ENCODE peak calls at places on chromosomes 13 and 19, in four cellular contexts. P is HepG2, M is K562, A is H1. S is an unnamed sample.

GRCh38 chr13:110262494-110262893 is 44.5 kb downstream of the COL4A1 start:
- DNase-seq in M (no peak), P (no peak), A (no peak), S (no peak)

GRCh38 chr19:47806435-47806834 is 2.1 kb upstream of the TPRX1 start:
- DNase-seq in P (no peak), M (no peak), A (no peak), S (no peak)

GRCh38 chr19:34985249-34986022 is 14.7 kb upstream of the GRAMD1A start:
- DNase-seq in M (no peak), P (no peak), A (no peak), S (no peak)

GRCh38 chr13:74770361-74770760 is 636.2 kb upstream of the KLF12 start:
- DNase-seq in A (no peak), M (no peak), P (no peak), S (no peak)

GRCh38 chr19:56477429-56478338 is 539 bp upstream of the ZNF667 start:
- DNase-seq in A (peak; percentile 39), P (no peak), M (peak; percentile 16), S (no peak)

GRCh38 chr19:28454083-28454482 is 758.9 kb downstream of the UQCRFS1 start:
- DNase-seq in P (no peak), M (no peak), A (no peak), S (no peak)

GRCh38 chr13:107817652-107818287 is 397.6 kb downstream of the LIG4 start:
- DNase-seq in P (no peak), A (no peak), M (no peak), S (no peak)

GRCh38 chr19:29966594-29967249 is 24.7 kb downstream of the URI1 start:
- DNase-seq in A (no peak), P (peak; percentile 10), M (no peak), S (no peak)

GRCh38 chr19:29715695-29716581 is 877 bp upstream of the C19orf12 start:
- DNase-seq in A (no peak), M (no peak), P (peak; percentile 38), S (no peak)

GRCh38 chr13:25118371-25118770 is 22.4 kb downstream of the PABPC3 start:
- DNase-seq in A (no peak), M (no peak), P (no peak), S (no peak)

GRCh38 chr13:109818136-109818535 is 31.8 kb upstream of the IRS2 start:
- DNase-seq in A (no peak), P (no peak), M (no peak), S (no peak)

GRCh38 chr19:10106100-10106936 is at the start of gene PPAN:
- DNase-seq in M (peak; percentile 95), A (peak; percentile 90), P (peak; percentile 95), S (peak; percentile 93)

GRCh38 chr13:73765651-73766384 is 368.4 kb downstream of the KLF12 start:
- DNase-seq in M (no peak), A (no peak), P (peak; percentile 75), S (no peak)

GRCh38 chr19:48480476-48481190 is 11.5 kb downstream of the CYTH2 start:
- DNase-seq in A (no peak), M (no peak), P (no peak), S (no peak)

GRCh38 chr13:19159761-19160420 is 21.7 kb downstream of the TUBA3C start:
- DNase-seq in M (no peak), A (no peak), P (no peak), S (no peak)

GRCh38 chr19:43532571-43532961 is 422 bp upstream of the ZNF575 start:
- DNase-seq in A (no peak), M (no peak), P (no peak), S (no peak)

DNA sequence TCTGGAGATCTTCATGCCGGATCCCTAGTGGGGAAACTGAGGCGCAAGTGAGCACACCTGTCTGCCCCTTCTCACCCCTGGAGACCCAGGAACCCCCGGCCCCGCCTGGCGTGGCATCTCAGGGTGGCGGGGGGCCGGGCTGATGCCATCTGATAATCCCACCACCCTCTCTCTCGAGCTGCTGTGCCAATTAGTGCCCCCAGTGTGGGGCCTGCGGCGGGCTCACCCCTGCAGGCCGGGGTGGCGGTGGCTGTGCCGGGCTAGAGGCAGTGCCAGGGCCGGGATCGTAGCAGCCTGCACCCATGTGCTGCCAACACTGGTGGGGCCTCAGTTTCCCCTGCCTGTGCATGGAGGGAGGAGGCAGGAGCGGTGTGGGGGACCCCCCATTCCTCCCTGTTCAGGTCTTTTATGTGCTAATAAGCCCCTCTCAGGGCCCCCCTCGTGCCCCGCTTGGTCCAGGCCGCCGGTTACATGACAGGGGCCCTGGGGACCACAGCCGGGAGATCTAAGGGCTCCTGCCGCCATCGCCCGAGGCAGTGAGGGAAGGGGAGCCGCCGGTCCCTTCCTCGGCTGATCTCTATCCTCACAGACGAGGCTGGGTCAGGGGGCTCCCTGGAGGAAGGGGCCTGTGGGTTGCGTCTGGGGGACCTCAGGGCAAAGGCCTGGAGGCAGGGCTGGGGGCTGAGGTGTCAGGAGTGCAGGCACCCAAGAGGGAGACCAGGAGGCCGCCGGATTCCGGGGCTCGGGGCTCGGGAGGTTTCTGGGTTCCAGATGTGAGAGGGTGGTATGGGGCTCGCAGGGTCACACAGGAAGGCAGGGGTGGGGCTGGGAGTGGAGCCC is 8.3 kb downstream of the EFNA2 start:
- DNase-seq in M (no peak), A (no peak), P (no peak), S (no peak)
- TF ChIP-seq SRF in M (no peak), A (no peak), P (no peak), S (no peak)

GRCh38 chr19:2240881-2241760 is 4.5 kb downstream of the SF3A2 start:
- DNase-seq in M (no peak), P (no peak), A (no peak), S (no peak)

GRCh38 chr19:2239173-2239572 is 2.5 kb downstream of the SF3A2 start:
- DNase-seq in P (no peak), A (no peak), M (no peak), S (no peak)

GRCh38 chr19:2242092-2242537 is 5.5 kb downstream of the SF3A2 start:
- DNase-seq in P (peak; percentile 77), A (no peak), M (no peak), S (no peak)

GRCh38 chr19:2237869-2238153 is 1.2 kb downstream of the SF3A2 start:
- DNase-seq in P (no peak), A (no peak), M (no peak), S (no peak)

DNA sequence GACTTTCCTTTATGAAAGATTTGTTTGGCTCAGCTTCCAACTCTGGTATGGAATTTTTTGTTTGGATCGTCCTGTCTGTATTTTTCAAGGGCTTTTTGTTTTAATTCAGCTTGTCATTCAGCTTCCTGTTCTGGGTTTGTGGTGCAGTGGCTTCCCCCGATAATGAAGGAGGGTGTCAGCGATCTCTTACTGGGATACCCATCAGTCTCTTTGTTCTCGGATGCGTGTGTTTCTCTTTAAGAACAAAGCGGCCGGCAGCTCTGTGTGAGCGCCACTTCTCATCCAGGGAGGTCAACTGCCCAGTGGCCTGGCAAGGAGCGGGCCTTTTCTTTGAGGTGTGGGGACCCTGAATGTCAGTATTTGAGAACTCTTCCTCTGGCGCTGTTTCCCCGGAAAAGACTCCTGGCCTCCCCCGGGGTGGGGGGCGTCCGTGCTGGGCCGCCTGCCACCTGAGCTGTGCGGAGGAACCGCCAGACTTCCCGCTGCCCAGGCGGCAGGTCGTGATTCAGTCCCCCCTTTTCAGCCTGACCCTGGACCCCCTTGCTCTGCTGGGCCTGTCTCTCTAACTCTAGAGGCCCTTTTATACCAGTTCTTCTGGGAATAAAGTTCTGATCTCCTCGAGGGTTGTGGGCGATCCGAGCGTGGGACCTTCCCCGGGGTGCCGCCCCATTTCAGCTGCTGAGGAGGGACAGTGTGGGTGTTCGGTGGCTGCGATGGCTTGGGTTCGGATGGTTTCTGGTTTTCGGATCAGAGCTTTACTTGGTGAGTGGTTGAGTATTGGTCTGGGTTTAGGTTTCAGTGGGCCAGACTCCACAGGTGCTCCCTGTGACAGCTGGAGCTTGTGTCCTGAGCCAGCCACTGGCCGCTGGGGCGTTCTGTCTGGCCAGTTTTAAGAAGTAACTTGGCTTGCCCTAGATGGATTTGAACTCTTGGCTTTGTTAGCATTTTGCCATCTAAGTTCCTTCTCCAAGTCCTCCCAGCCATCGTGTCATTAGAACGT is 3.4 kb downstream of the SF3A2 start:
- DNase-seq in A (no peak), M (no peak), P (no peak), S (no peak)
- TF ChIP-seq KDM1A in A (no peak), M (no peak), P (no peak), S (no peak)

GRCh38 chr13:41267106-41267505 is 3.7 kb upstream of the MTRF1 start:
- DNase-seq in A (no peak), M (no peak), P (no peak), S (no peak)
- TF ChIP-seq SRF in A (no peak), M (no peak), P (no peak), S (no peak)

GRCh38 chr13:48840366-48840765 is 135.3 kb upstream of the FNDC3A start:
- DNase-seq in A (no peak), M (no peak), P (no peak), S (no peak)

GRCh38 chr13:48833412-48833811 is 142.3 kb upstream of the FNDC3A start:
- DNase-seq in A (no peak), M (no peak), P (no peak), S (no peak)

GRCh38 chr13:48839171-48839570 is 136.5 kb upstream of the FNDC3A start:
- DNase-seq in A (no peak), P (no peak), M (no peak), S (no peak)

GRCh38 chr13:48842316-48842715 is 133.4 kb upstream of the FNDC3A start:
- DNase-seq in M (no peak), P (no peak), A (no peak), S (no peak)

GRCh38 chr13:48838193-48839000 is 137.3 kb upstream of the FNDC3A start:
- DNase-seq in P (no peak), A (no peak), M (no peak), S (no peak)
- TF ChIP-seq KDM1A in P (no peak), A (no peak), M (no peak), S (no peak)

GRCh38 chr13:101515504-101515903 is 63.0 kb downstream of the ITGBL1 start:
- DNase-seq in A (no peak), M (no peak), P (no peak), S (no peak)

GRCh38 chr13:101512650-101513049 is 60.2 kb downstream of the ITGBL1 start:
- DNase-seq in P (no peak), M (no peak), A (no peak), S (no peak)

GRCh38 chr13:101514100-101514499 is 61.6 kb downstream of the ITGBL1 start:
- DNase-seq in A (no peak), M (no peak), P (no peak), S (no peak)

GRCh38 chr13:101516262-101516661 is 63.8 kb downstream of the ITGBL1 start:
- DNase-seq in M (no peak), A (no peak), P (no peak), S (no peak)

DNA sequence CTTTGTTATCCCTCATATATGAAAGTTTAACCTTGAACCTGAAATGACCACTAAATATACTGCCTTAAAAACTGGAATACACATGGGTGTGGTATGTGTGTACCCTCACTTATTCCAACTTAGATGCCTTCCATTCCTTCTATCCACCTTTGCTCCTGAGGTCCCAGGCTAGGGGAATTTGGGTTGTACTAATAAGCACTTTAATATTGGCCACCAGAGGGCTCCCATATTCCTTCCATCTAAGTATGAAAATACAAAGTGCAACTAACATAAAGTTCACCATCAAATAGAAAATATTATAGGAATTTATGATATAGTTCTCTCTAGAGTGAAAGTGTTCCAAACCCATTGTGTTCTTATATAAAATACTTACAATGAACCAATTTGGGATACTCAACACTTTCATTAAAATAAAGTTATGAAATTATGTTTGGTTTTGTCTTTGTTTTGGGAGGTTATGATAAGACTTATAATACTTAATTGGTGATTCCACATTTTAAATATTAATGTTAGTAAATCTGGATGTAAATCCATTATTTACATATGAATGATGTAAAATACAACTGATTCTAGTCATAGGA is 62.3 kb downstream of the ITGBL1 start:
- DNase-seq in M (peak; percentile 5), A (no peak), P (peak; percentile 48), S (no peak)
- TF ChIP-seq SRF in M (no peak), A (no peak), P (no peak), S (no peak)

GRCh38 chr13:27666951-27667350 is 45.3 kb downstream of the POLR1D start:
- DNase-seq in P (no peak), M (no peak), A (no peak), S (no peak)
- TF ChIP-seq KDM1A in P (no peak), M (no peak), A (no peak), S (no peak)